ENCODE peak calls at places on chromosome 1, in six cellular contexts. V is AG09309, T is activated T-cell treated with anti-CD3 and anti-CD28 coated beads for 24 hours, G is GF-D8, X is T1000, I is GM12865. Y is an unnamed sample.

GRCh38 chr1:160997323-160998038 is 23.5 kb downstream of the F11R start:
- DNase-seq in V (no peak), I (peak), X (no peak), G (peak), T (peak), Y (peak)

GRCh38 chr1:182637769-182638168 is 33.6 kb upstream of the RGS16 start:
- DNase-seq in I (no peak), G (no peak), T (no peak), V (no peak), X (no peak), Y (no peak)

GRCh38 chr1:33182896-33183295 is 1.1 kb upstream of the TRIM62 start:
- DNase-seq in V (no peak), X (no peak), I (no peak), T (no peak), G (no peak), Y (no peak)

GRCh38 chr1:153233448-153233847 is 16.1 kb downstream of the PRR9 start:
- DNase-seq in T (no peak), X (no peak), V (no peak), I (no peak), G (no peak), Y (no peak)

GRCh38 chr1:203796223-203796747 is 862 bp downstream of the ZBED6 start:
- DNase-seq in X (no peak), G (no peak), I (peak), T (peak), V (no peak), Y (peak)

GRCh38 chr1:198540580-198540979 is at the start of gene ATP6V1G3:
- DNase-seq in V (no peak), G (no peak), T (no peak), X (no peak), I (no peak), Y (no peak)

GRCh38 chr1:199574949-199575348 is 452.6 kb upstream of the NR5A2 start:
- DNase-seq in X (no peak), G (no peak), I (peak), T (no peak), V (no peak), Y (no peak)

GRCh38 chr1:236066054-236066453 is 1.2 kb upstream of the NID1 start:
- DNase-seq in T (no peak), V (no peak), X (no peak), I (no peak), G (no peak), Y (no peak)

GRCh38 chr1:241837901-241838300 is 10.1 kb upstream of the EXO1 start:
- DNase-seq in G (no peak), I (no peak), X (peak), V (peak), T (no peak), Y (peak)

GRCh38 chr1:207336559-207337467 is 15.3 kb downstream of the CD55 start:
- DNase-seq in I (peak), X (no peak), T (peak), G (peak), V (no peak), Y (no peak)

GRCh38 chr1:203555046-203555445 is 61.1 kb downstream of the OPTC start:
- DNase-seq in I (no peak), V (no peak), G (no peak), X (no peak), T (no peak), Y (no peak)

GRCh38 chr1:234921266-234922062 is 207.2 kb downstream of the TOMM20 start:
- DNase-seq in I (no peak), T (no peak), X (no peak), V (no peak), G (no peak), Y (no peak)

Y was measured in PC-9.